ENCODE peak calls at places on chromosomes 5 and 9, in seven cellular contexts. C is neuronal stem cell, Z is LoVo, F is Right ventricle myocardium superior, Y is testis, W is substantia nigra, B is NCI-H748 treated with DMSO at 0.1 percent for 48 hours. G is an unnamed sample.

GRCh38 chr5:154754460-154755360 is 467 bp upstream of the LARP1 start:
- DNase-seq in C (peak), Z (peak), F (peak), Y (peak), W (peak), B (peak), G (peak)

GRCh38 chr5:32020271-32020670 is 153.8 kb downstream of the GOLPH3 start:
- DNase-seq in C (no peak), Z (no peak), F (no peak), Y (no peak), W (no peak), B (no peak), G (peak)

GRCh38 chr9:36791204-36791948 is 218.7 kb downstream of the MELK start:
- DNase-seq in C (no peak), Z (no peak), F (no peak), Y (no peak), W (no peak), B (no peak), G (no peak)

GRCh38 chr9:87379300-87379699 is 118.4 kb upstream of the DAPK1 start:
- DNase-seq in C (no peak), Z (no peak), F (no peak), Y (no peak), W (no peak), B (no peak), G (no peak)

GRCh38 chr9:107142896-107143603 is 140.0 kb upstream of the RAD23B start:
- DNase-seq in C (no peak), Z (no peak), F (no peak), Y (no peak), W (no peak), B (no peak), G (no peak)

GRCh38 chr9:29211003-29211584 is 1637.8 kb upstream of the C9orf72 start:
- DNase-seq in C (no peak), Z (no peak), F (no peak), Y (no peak), W (no peak), B (peak), G (no peak)

GRCh38 chr5:53350991-53351770 is 129.2 kb upstream of the FST start:
- DNase-seq in C (no peak), Z (no peak), F (no peak), Y (no peak), W (no peak), B (no peak), G (no peak)

GRCh38 chr9:123399803-123400378 is 43.9 kb downstream of the CRB2 start:
- DNase-seq in C (no peak), Z (no peak), F (no peak), Y (peak), W (no peak), B (no peak), G (no peak)

GRCh38 chr5:107248065-107248695 is 422.6 kb downstream of the EFNA5 start:
- DNase-seq in C (peak), Z (peak), F (peak), Y (peak), W (peak), B (peak), G (no peak)

GRCh38 chr5:32094691-32095090 is 79.4 kb downstream of the GOLPH3 start:
- DNase-seq in C (no peak), Z (no peak), F (no peak), Y (no peak), W (no peak), B (no peak), G (no peak)

GRCh38 chr5:35003018-35003957 is 44.5 kb downstream of the AGXT2 start:
- DNase-seq in C (peak), Z (peak), F (peak), Y (peak), W (peak), B (peak), G (peak)

GRCh38 chr5:91643796-91644195 is 260.7 kb upstream of the ARRDC3 start:
- DNase-seq in C (no peak), Z (no peak), F (no peak), Y (no peak), W (no peak), B (no peak), G (no peak)

GRCh38 chr9:4306066-4306787 is 6.4 kb upstream of the GLIS3 start:
- DNase-seq in C (no peak), Z (no peak), F (no peak), Y (no peak), W (no peak), B (no peak), G (no peak)

GRCh38 chr9:27351438-27351837 is 54.5 kb upstream of the EQTN start:
- DNase-seq in C (no peak), Z (no peak), F (peak), Y (peak), W (peak), B (peak), G (no peak)

GRCh38 chr9:103037508-103038477 is 42.7 kb downstream of the CYLC2 start:
- DNase-seq in C (no peak), Z (no peak), F (no peak), Y (peak), W (peak), B (no peak), G (no peak)

GRCh38 chr5:39224196-39224754 is 4.9 kb upstream of the FYB1 start:
- DNase-seq in C (no peak), Z (no peak), F (peak), Y (no peak), W (no peak), B (no peak), G (no peak)

GRCh38 chr9:134458111-134458845 is 132.0 kb downstream of the RXRA start:
- DNase-seq in C (no peak), Z (no peak), F (no peak), Y (no peak), W (no peak), B (no peak), G (no peak)

GRCh38 chr9:13705913-13706312 is 426.4 kb upstream of the MPDZ start:
- DNase-seq in C (no peak), Z (no peak), F (peak), Y (peak), W (no peak), B (no peak), G (no peak)

GRCh38 chr5:149470942-149471341 is 80.3 kb downstream of the CSNK1A1 start:
- DNase-seq in C (no peak), Z (no peak), F (peak), Y (no peak), W (no peak), B (no peak), G (no peak)

GRCh38 chr9:38057416-38058195 is 11.4 kb downstream of the SHB start:
- DNase-seq in C (no peak), Z (no peak), F (no peak), Y (no peak), W (no peak), B (no peak), G (no peak)

GRCh38 chr5:40834849-40835787 is at the start of gene RPL37:
- DNase-seq in C (peak), Z (peak), F (peak), Y (peak), W (peak), B (peak), G (peak)

GRCh38 chr9:79471577-79472543 is 99.9 kb upstream of the TLE4 start:
- DNase-seq in C (no peak), Z (no peak), F (peak), Y (peak), W (peak), B (no peak), G (peak)

GRCh38 chr9:33125871-33126822 is 41.0 kb downstream of the B4GALT1 start:
- DNase-seq in C (no peak), Z (no peak), F (no peak), Y (no peak), W (no peak), B (no peak), G (no peak)

GRCh38 chr5:14109041-14109747 is 33.9 kb upstream of the TRIO start:
- DNase-seq in C (no peak), Z (peak), F (peak), Y (no peak), W (no peak), B (no peak), G (no peak)

GRCh38 chr9:73118297-73118696 is 33.4 kb upstream of the ANXA1 start:
- DNase-seq in C (no peak), Z (no peak), F (no peak), Y (no peak), W (no peak), B (no peak), G (no peak)

GRCh38 chr9:121658166-121658565 is 6.7 kb downstream of the DAB2IP start:
- DNase-seq in C (no peak), Z (no peak), F (no peak), Y (no peak), W (peak), B (no peak), G (no peak)

GRCh38 chr9:128940271-128940921 is 7.0 kb downstream of the DOLK start:
- DNase-seq in C (no peak), Z (no peak), F (no peak), Y (no peak), W (no peak), B (no peak), G (no peak)

GRCh38 chr5:172383231-172383802 is 71.0 kb downstream of the SH3PXD2B start:
- DNase-seq in C (no peak), Z (peak), F (no peak), Y (no peak), W (no peak), B (peak), G (no peak)

GRCh38 chr9:116605904-116606341 is 81.2 kb upstream of the TRIM32 start:
- DNase-seq in C (no peak), Z (no peak), F (peak), Y (peak), W (no peak), B (no peak), G (no peak)

GRCh38 chr5:78628260-78629024 is 20.1 kb downstream of the LHFPL2 start:
- DNase-seq in C (no peak), Z (no peak), F (no peak), Y (no peak), W (no peak), B (no peak), G (no peak)

G was measured in CD4-positive, alpha-beta memory T cell.